ENCODE peak calls at places on chromosomes 3 and 15, in five cellular contexts. G is endothelial cell; L is NT2/D1; W is activated naive CD4-positive, alpha-beta T cell; F is LoVo. M is an unnamed sample.

GRCh38 chr3:44343421-44343820 is 4.9 kb downstream of the TCAIM start:
- DNase-seq in L (no peak), G (no peak), W (no peak), F (no peak), M (no peak)

GRCh38 chr3:149376728-149377407 is 581 bp downstream of the TM4SF1 start:
- DNase-seq in L (no peak), G (no peak), W (no peak), F (no peak), M (no peak)

GRCh38 chr3:48596157-48596556 is 1.0 kb upstream of the COL7A1 start:
- DNase-seq in G (no peak), W (no peak), F (no peak), L (no peak), M (no peak)

GRCh38 chr3:48966876-48967361 is 23.1 kb upstream of the P4HTM start:
- DNase-seq in G (no peak), L (no peak), W (no peak), F (no peak), M (no peak)

GRCh38 chr3:67067251-67067650 is 69.1 kb downstream of the KBTBD8 start:
- DNase-seq in W (no peak), L (no peak), G (no peak), F (no peak), M (no peak)

GRCh38 chr15:56519000-56519399 is 54.1 kb upstream of the MNS1 start:
- DNase-seq in L (no peak), G (no peak), F (no peak), W (no peak), M (no peak)

GRCh38 chr15:62782896-62783295 is 259.7 kb upstream of the TPM1 start:
- DNase-seq in L (no peak), F (no peak), G (no peak), W (no peak), M (no peak)

GRCh38 chr3:39146083-39146501 is 7.3 kb downstream of the CSRNP1 start:
- DNase-seq in F (no peak), G (no peak), L (no peak), W (no peak), M (no peak)

GRCh38 chr3:39147711-39148115 is 5.7 kb downstream of the CSRNP1 start:
- DNase-seq in F (no peak), L (no peak), G (peak; percentile 55), W (no peak), M (peak; percentile 61)

GRCh38 chr15:28725556-28725955 is 13.3 kb upstream of the GOLGA8M start:
- DNase-seq in G (no peak), W (no peak), F (no peak), L (no peak), M (no peak)

GRCh38 chr3:127002195-127003174 is 19.6 kb downstream of the PLXNA1 start:
- DNase-seq in G (peak; percentile 90), L (peak; percentile 93), F (no peak), W (no peak), M (peak; percentile 95)